ENCODE peak calls at places on chromosomes 11 and 22, in nine cellular contexts. L is pons; Z is colonic mucosa; A is GM23338; G is activated T-cell treated with anti-CD3 and anti-CD28 coated beads, Interleukin-2, amount 50 U/mL, for 72 hours; S is HS-5; W is upper lobe of right lung; M is LHCN-M2; U is RWPE1. P is an unnamed sample.

GRCh38 chr11:117220568-117220967 is 11.3 kb downstream of the PCSK7 start:
- DNase-seq in G (no peak), L (peak), A (no peak), W (no peak), S (no peak), M (peak), U (no peak), Z (no peak), P (no peak)

GRCh38 chr11:83070044-83070877 is 1.4 kb downstream of the RAB30 start:
- DNase-seq in U (peak), G (no peak), L (peak), S (peak), A (peak), W (no peak), M (peak), Z (no peak), P (no peak)

GRCh38 chr11:61587951-61588695 is 7.2 kb upstream of the SYT7 start:
- DNase-seq in L (no peak), A (peak), S (no peak), M (no peak), G (peak), U (peak), W (peak), Z (peak), P (no peak)

GRCh38 chr11:4626207-4627105 is 10.8 kb upstream of the OR51D1 start:
- DNase-seq in M (peak), A (peak), W (no peak), S (peak), Z (peak), U (peak), L (peak), G (peak), P (peak)

GRCh38 chr11:43508511-43508918 is 149.8 kb downstream of the TTC17 start:
- DNase-seq in A (no peak), G (no peak), W (no peak), L (no peak), M (peak), U (peak), Z (no peak), S (peak), P (no peak)

GRCh38 chr11:43997022-43997665 is 50.6 kb upstream of the ACCSL start:
- DNase-seq in A (no peak), L (no peak), Z (no peak), U (no peak), W (no peak), S (no peak), M (no peak), G (no peak), P (no peak)

GRCh38 chr11:57121996-57122395 is 59.8 kb upstream of the LRRC55 start:
- DNase-seq in U (no peak), S (no peak), G (no peak), Z (no peak), L (no peak), M (no peak), W (no peak), A (no peak), P (no peak)

GRCh38 chr11:126345759-126346585 is 9.5 kb upstream of the ST3GAL4 start:
- DNase-seq in M (no peak), U (peak), Z (peak), S (no peak), A (no peak), G (no peak), L (no peak), W (no peak), P (peak)

GRCh38 chr11:70448983-70449567 is 50.7 kb downstream of the CTTN start:
- DNase-seq in L (no peak), W (no peak), M (no peak), A (peak), Z (no peak), S (no peak), G (no peak), U (no peak), P (no peak)

GRCh38 chr11:134411887-134412507 is at the start of gene B3GAT1:
- DNase-seq in M (no peak), W (no peak), U (no peak), G (no peak), L (no peak), S (no peak), Z (no peak), A (peak), P (no peak)

GRCh38 chr11:120784566-120785251 is 239.2 kb upstream of the TBCEL start:
- DNase-seq in M (no peak), W (no peak), S (no peak), A (no peak), L (no peak), G (no peak), U (no peak), Z (no peak), P (no peak)

GRCh38 chr11:37525336-37525735 is 927.3 kb upstream of the RAG2 start:
- DNase-seq in S (no peak), G (no peak), L (no peak), M (no peak), U (no peak), A (no peak), Z (no peak), W (no peak), P (no peak)

GRCh38 chr22:42069801-42070516 is 653 bp downstream of the NAGA start:
- DNase-seq in L (peak), U (no peak), Z (no peak), A (no peak), M (no peak), S (no peak), W (no peak), G (no peak), P (no peak)

GRCh38 chr11:74669311-74670160 is 61.7 kb downstream of the CHRDL2 start:
- DNase-seq in S (no peak), Z (peak), W (no peak), G (no peak), L (no peak), M (no peak), U (no peak), A (no peak), P (no peak)

GRCh38 chr11:115226556-115226955 is 277.7 kb downstream of the CADM1 start:
- DNase-seq in S (peak), G (no peak), Z (no peak), L (no peak), W (no peak), A (peak), M (peak), U (no peak), P (no peak)

GRCh38 chr22:49749227-49749626 is 78.4 kb downstream of the BRD1 start:
- DNase-seq in W (peak), U (no peak), M (no peak), L (no peak), S (no peak), A (no peak), G (no peak), Z (no peak), P (no peak)

GRCh38 chr11:118928870-118929495 is 3.3 kb upstream of the BCL9L start:
- DNase-seq in S (no peak), M (no peak), L (no peak), Z (peak), W (peak), G (peak), A (peak), U (peak), P (peak)

GRCh38 chr22:39936523-39937145 is 23.6 kb upstream of the TMA7B start:
- DNase-seq in W (no peak), S (no peak), G (no peak), A (no peak), L (no peak), Z (no peak), U (no peak), M (no peak), P (no peak)

GRCh38 chr11:12871788-12872321 is 137.3 kb upstream of the RASSF10 start:
- DNase-seq in G (no peak), L (no peak), U (no peak), M (no peak), Z (no peak), W (no peak), S (no peak), A (no peak), P (no peak)

GRCh38 chr22:22935546-22936157 is 48.0 kb downstream of the IGLL5 start:
- DNase-seq in S (no peak), G (peak), U (no peak), Z (no peak), L (peak), M (no peak), A (peak), W (no peak), P (no peak)

GRCh38 chr11:94295534-94295933 is 8.8 kb upstream of the IZUMO1R start:
- DNase-seq in M (no peak), G (no peak), S (no peak), Z (no peak), W (no peak), A (no peak), U (no peak), L (no peak), P (no peak)

GRCh38 chr11:7448126-7448525 is 37.2 kb upstream of the OLFML1 start:
- DNase-seq in S (no peak), M (no peak), A (peak), U (no peak), G (no peak), L (no peak), Z (no peak), W (no peak), P (no peak)

GRCh38 chr22:21926728-21927127 is 25.9 kb downstream of the PPM1F start:
- DNase-seq in S (no peak), M (no peak), A (no peak), W (no peak), U (no peak), L (no peak), G (no peak), Z (no peak), P (no peak)

GRCh38 chr22:21568207-21569075 is 927 bp downstream of the UBE2L3 start:
- DNase-seq in W (peak), G (peak), L (no peak), U (no peak), Z (peak), S (no peak), A (peak), M (no peak), P (peak)